ENCODE peak calls at places on chromosomes 5 and 9, in six cellular contexts. L is heart left ventricle; F is CD8-positive, alpha-beta memory T cell; I is A549; J is cardiac muscle cell; R is HCT116. A is an unnamed sample.

GRCh38 chr5:82595083-82595482 is 316.9 kb upstream of the RPS23 start:
- DNase-seq in L (no peak), F (no peak), J (no peak), I (no peak), R (no peak), A (no peak)

GRCh38 chr9:87447547-87448432 is 49.9 kb upstream of the DAPK1 start:
- DNase-seq in I (no peak), R (no peak), L (no peak), J (no peak), F (no peak), A (no peak)

GRCh38 chr9:124297553-124297905 is 39.8 kb downstream of the NEK6 start:
- DNase-seq in J (peak; percentile 98), I (peak; percentile 72), F (no peak), R (peak; percentile 72), L (peak; percentile 86), A (no peak)

GRCh38 chr5:92548351-92548750 is 1032.7 kb downstream of the NR2F1-AS1 start:
- DNase-seq in I (no peak), J (peak; percentile 93), R (no peak), F (no peak), L (no peak), A (no peak)

GRCh38 chr5:138975098-138975847 is 100.1 kb upstream of the LRRTM2 start:
- DNase-seq in L (peak; percentile 72), R (no peak), F (no peak), I (no peak), J (peak; percentile 91), A (no peak)

GRCh38 chr5:60668715-60669304 is 31.2 kb downstream of the DEPDC1B start:
- DNase-seq in R (peak; percentile 31), F (no peak), L (no peak), J (peak; percentile 56), I (peak; percentile 43), A (no peak)

GRCh38 chr9:20314981-20315380 is 307.3 kb downstream of the MLLT3 start:
- DNase-seq in L (no peak), J (no peak), F (peak; percentile 76), I (no peak), R (no peak), A (peak; percentile 84)

GRCh38 chr5:166781729-166782128 is 1509.7 kb upstream of the WWC1 start:
- DNase-seq in R (no peak), I (no peak), F (no peak), J (peak; percentile 25), L (no peak), A (no peak)

GRCh38 chr5:122323738-122324137 is 11.7 kb downstream of the SNCAIP start:
- DNase-seq in F (no peak), L (no peak), J (no peak), I (no peak), R (no peak), A (no peak)

GRCh38 chr5:19795218-19795617 is 192.8 kb downstream of the CDH18 start:
- DNase-seq in R (no peak), L (no peak), J (peak; percentile 21), F (no peak), I (peak; percentile 3), A (no peak)

GRCh38 chr9:109730228-109730627 is 49.8 kb upstream of the PALM2AKAP2 start:
- DNase-seq in L (no peak), F (no peak), I (no peak), J (peak; percentile 36), R (no peak), A (no peak)

GRCh38 chr5:50547303-50547702 is 106.2 kb upstream of the EMB start:
- DNase-seq in F (no peak), L (no peak), J (no peak), R (no peak), I (no peak), A (no peak)

GRCh38 chr5:76787237-76787636 is 31.6 kb upstream of the F2RL1 start:
- DNase-seq in F (no peak), I (peak; percentile 83), R (no peak), L (peak; percentile 71), J (peak; percentile 99), A (no peak)

GRCh38 chr9:82882744-82883143 is 180.2 kb downstream of the RASEF start:
- DNase-seq in J (no peak), F (no peak), I (no peak), L (no peak), R (no peak), A (no peak)

GRCh38 chr9:121788686-121789366 is 137.4 kb downstream of the DAB2IP start:
- DNase-seq in F (no peak), R (no peak), J (no peak), L (no peak), I (no peak), A (no peak)

GRCh38 chr9:34072868-34073590 is 24.3 kb upstream of the UBAP2 start:
- DNase-seq in I (peak; percentile 87), J (peak; percentile 82), R (no peak), L (no peak), F (no peak), A (no peak)

GRCh38 chr9:132857601-132858342 is 20.3 kb downstream of the AK8 start:
- DNase-seq in J (peak; percentile 71), L (no peak), I (no peak), F (no peak), R (peak; percentile 26), A (no peak)

DNA sequence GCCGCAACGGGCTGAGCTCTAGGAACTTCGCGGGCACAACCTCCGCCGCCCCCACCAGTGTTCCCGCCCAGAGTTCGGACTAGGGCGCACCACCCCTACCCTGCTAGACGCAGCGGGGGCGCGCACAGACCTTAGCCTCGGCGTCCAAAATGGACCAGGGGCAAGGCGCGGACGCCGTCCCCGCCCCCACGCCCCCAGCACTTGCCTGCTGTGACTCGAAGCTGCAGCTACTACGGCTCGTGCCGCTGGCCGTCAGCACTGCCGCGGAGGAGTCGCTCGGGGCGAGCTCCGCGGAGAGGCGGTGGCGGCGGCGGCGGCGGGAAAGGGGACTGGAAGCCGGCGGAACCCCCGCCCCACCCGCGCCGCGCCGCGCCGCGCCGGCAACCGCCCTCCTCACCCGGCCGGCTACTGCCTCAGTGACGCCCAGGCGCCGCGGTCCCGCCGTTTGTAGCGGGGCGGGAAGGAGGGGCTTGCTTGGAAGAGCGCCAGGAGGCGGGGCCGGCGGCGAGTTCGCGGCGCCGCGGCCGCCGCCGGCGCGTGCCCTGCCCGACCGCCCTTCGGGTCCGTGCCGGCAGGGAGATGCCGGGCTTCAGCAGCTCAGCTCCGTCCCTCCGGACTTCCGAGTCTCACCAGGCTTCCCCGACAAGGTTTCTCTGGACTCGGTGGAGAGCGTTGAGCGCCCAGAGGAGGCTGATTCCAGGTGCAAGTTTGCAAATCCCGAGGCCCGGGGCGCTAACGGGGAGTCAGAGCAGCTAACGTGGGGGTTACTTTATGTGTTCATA is 4.4 kb downstream of the ELAVL2 start:
- DNase-seq in L (no peak), F (no peak), J (no peak), R (no peak), I (no peak), A (no peak)
- H3K4me3 ChIP-seq in L (peak overlapping the region; percentile 21), F (no peak overlapping the region), J (peak overlapping the region; percentile 73), R (no peak overlapping the region), I (peak overlapping the region; percentile 48), A (no peak overlapping the region)

GRCh38 chr5:168972650-168973241 is 328.2 kb downstream of the SLIT3 start:
- DNase-seq in J (no peak), F (no peak), R (no peak), I (no peak), L (no peak), A (no peak)
- H3K4me1 ChIP-seq in J (peaks cover 16% of the 10 kb centered on the region), F (no peaks in the 10 kb centered on the region), R (no peaks in the 10 kb centered on the region), I (peaks cover 29% of the 10 kb centered on the region), L (no peaks in the 10 kb centered on the region), A (no peaks in the 10 kb centered on the region)

DNA sequence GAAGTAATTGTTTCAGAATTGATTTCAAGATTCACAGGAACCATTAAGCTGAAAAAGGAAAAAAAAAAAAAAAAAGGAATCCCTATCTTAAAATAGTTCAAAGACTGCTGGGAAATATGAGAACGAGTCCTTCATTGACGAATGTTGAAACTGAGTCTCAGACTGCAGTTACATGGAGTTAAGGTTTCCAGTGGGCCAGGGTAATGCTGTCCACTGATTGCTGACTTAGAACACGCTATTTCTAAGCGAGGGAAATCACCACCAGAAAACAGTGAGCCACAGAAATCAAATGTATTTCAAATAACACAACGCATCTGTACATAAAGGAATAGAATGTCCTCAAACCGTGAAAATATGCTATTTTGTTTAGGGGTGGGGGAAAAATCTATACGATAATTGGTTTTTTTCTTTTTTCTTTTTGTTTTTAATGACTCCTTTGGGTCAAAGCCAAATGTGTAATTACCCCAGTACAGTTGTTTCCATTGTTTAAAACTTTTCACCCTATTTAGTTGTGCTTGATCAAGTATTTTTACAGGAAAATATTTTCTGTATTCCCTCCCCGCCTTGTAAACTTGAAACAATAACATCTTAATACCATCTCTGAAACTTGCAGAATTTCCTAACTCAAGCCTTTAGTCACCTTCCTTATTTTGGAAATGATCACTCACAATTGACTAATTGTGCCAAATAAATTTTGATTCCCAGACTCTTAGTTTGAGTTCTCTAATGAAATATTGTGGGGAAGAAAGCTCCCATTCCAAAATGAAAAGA is 208.3 kb downstream of the MCTP1 start:
- DNase-seq in L (no peak), R (no peak), F (no peak), J (no peak), I (no peak), A (no peak)
- H3K4me3 ChIP-seq in L (no peak overlapping the region), R (no peak overlapping the region), F (no peak overlapping the region), J (no peak overlapping the region), I (no peak overlapping the region), A (no peak overlapping the region)

GRCh38 chr5:80210014-80210413 is 45.8 kb downstream of the SERINC5 start:
- DNase-seq in F (no peak), J (no peak), L (no peak), I (no peak), R (no peak), A (no peak)
- H3K4me1 ChIP-seq in F (peaks cover 97% of the 10 kb centered on the region), J (peaks cover 49% of the 10 kb centered on the region), L (no peaks in the 10 kb centered on the region), I (no peaks in the 10 kb centered on the region), R (peaks cover 8% of the 10 kb centered on the region), A (peaks cover 93% of the 10 kb centered on the region)

A was measured in naive thymus-derived CD4-positive, alpha-beta T cell.